ENCODE peak calls at places on chromosomes 5 and 9, in six cellular contexts. A, F, I, B, U and H are unnamed samples.

GRCh38 chr5:4020386-4020785 is 424.8 kb downstream of the IRX1 start:
- DNase-seq in A (no peak), F (no peak), B (no peak), I (no peak), U (no peak), H (no peak)

GRCh38 chr9:90774682-90775081 is 26.9 kb upstream of the SYK start:
- DNase-seq in U (no peak), I (no peak), B (no peak), F (no peak), A (no peak), H (no peak)

GRCh38 chr9:114315723-114316363 is 7.1 kb upstream of the ORM1 start:
- DNase-seq in B (no peak), A (peak), U (no peak), F (no peak), I (no peak), H (no peak)

GRCh38 chr9:130528674-130529073 is 50.7 kb upstream of the FUBP3 start:
- DNase-seq in B (no peak), I (no peak), U (no peak), A (no peak), F (no peak), H (no peak)

GRCh38 chr9:18358325-18358724 is 115.6 kb upstream of the ADAMTSL1 start:
- DNase-seq in B (no peak), U (no peak), F (no peak), I (no peak), A (no peak), H (no peak)

GRCh38 chr9:131122158-131122557 is 3.2 kb upstream of the NUP214 start:
- DNase-seq in B (no peak), I (no peak), U (no peak), A (no peak), F (no peak), H (no peak)

GRCh38 chr5:114210662-114211061 is 151.2 kb upstream of the KCNN2 start:
- DNase-seq in A (no peak), F (no peak), B (no peak), U (no peak), I (no peak), H (no peak)

GRCh38 chr9:137789295-137789895 is 88.2 kb upstream of the CACNA1B start:
- DNase-seq in F (no peak), I (no peak), U (no peak), A (no peak), B (no peak), H (no peak)

GRCh38 chr5:44048268-44048984 is 340.8 kb downstream of the FGF10 start:
- DNase-seq in I (no peak), A (peak), U (no peak), B (no peak), F (no peak), H (no peak)

GRCh38 chr5:17037751-17038150 is 101.7 kb upstream of the MYO10 start:
- DNase-seq in A (no peak), I (no peak), B (no peak), U (no peak), F (no peak), H (peak)

GRCh38 chr5:112656456-112656855 is 81.2 kb upstream of the APC start:
- DNase-seq in U (no peak), B (no peak), F (no peak), A (no peak), I (no peak), H (no peak)

GRCh38 chr5:166436857-166437256 is 1854.6 kb upstream of the WWC1 start:
- DNase-seq in I (no peak), B (no peak), A (no peak), U (no peak), F (no peak), H (peak)

GRCh38 chr5:142095651-142096330 is 12.8 kb upstream of the NDFIP1 start:
- DNase-seq in I (no peak), B (peak), A (no peak), U (no peak), F (no peak), H (no peak)

GRCh38 chr9:105690742-105691141 is 3.6 kb upstream of the TMEM38B start:
- DNase-seq in I (no peak), U (no peak), B (no peak), A (no peak), F (no peak), H (peak)

GRCh38 chr9:113993838-113994540 is 84.1 kb downstream of the AMBP start:
- DNase-seq in F (no peak), A (peak), U (peak), B (peak), I (no peak), H (no peak)

GRCh38 chr5:158039911-158040347 is 181.0 kb upstream of the CLINT1 start:
- DNase-seq in A (no peak), U (no peak), I (no peak), B (no peak), F (no peak), H (no peak)

DNA sequence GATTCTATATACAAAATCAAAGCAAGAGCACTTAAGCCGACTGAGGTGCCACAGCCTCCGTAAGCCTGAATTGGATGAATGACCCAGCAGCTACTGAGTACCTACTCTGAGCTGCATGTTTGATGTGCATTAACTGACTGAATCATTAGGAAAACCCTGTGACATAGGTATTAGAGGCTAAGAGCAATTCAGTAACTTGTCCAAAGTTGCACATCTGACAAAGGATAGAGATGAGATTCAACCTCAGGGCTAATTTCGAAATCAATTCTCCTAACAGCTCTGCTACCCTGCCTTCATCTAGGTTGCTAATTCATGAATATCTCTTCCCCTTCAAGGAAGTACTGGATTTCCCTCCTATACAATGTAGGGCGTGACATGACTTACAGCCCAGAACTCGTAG is 89.1 kb upstream of the GLIS3 start:
- DNase-seq in U (no peak), B (no peak), A (no peak), F (no peak), I (no peak), H (no peak)
- TF ChIP-seq POLR2A in U (no peak), B (no peak), A (no peak), F (no peak), I (no peak), H (no peak)

GRCh38 chr9:37508135-37508833 is 22.5 kb downstream of the POLR1E start:
- DNase-seq in B (no peak), A (no peak), U (no peak), F (no peak), I (no peak), H (no peak)
- TF ChIP-seq POLR2A in B (no peak), A (no peak), U (no peak), F (no peak), I (no peak), H (no peak)

GRCh38 chr9:99851028-99851822 is 29.5 kb downstream of the NR4A3 start:
- DNase-seq in F (no peak), B (no peak), U (no peak), A (no peak), I (no peak), H (no peak)

GRCh38 chr9:99845063-99845462 is 23.4 kb downstream of the NR4A3 start:
- DNase-seq in F (no peak), U (no peak), I (no peak), B (no peak), A (no peak), H (no peak)

GRCh38 chr9:99852617-99853016 is 30.9 kb downstream of the NR4A3 start:
- DNase-seq in A (no peak), I (no peak), F (no peak), U (no peak), B (no peak), H (no peak)

DNA sequence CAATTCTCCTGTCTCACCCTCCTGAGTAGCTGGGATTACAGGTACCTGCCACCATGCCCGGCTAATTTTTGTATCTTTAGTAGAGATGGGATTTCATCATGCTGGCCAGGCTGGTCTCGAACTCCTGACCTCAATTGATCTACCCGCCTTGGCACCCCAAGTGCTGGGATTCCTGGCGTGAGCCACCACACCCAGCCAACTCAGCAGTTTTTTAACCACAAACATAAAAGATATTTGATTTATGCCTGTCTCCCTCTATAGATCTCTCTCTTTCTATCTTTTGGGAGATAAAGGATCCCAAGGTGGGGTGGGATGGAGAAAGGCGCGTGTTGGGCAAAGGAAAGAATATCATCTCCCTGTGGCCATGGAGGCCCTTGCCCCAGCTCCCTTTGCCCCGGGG is 26.8 kb downstream of the NR4A3 start:
- DNase-seq in F (no peak), B (no peak), I (no peak), A (no peak), U (no peak), H (no peak)
- TF ChIP-seq POLR2A in F (no peak), B (no peak), I (no peak), A (no peak), U (no peak), H (no peak)

DNA sequence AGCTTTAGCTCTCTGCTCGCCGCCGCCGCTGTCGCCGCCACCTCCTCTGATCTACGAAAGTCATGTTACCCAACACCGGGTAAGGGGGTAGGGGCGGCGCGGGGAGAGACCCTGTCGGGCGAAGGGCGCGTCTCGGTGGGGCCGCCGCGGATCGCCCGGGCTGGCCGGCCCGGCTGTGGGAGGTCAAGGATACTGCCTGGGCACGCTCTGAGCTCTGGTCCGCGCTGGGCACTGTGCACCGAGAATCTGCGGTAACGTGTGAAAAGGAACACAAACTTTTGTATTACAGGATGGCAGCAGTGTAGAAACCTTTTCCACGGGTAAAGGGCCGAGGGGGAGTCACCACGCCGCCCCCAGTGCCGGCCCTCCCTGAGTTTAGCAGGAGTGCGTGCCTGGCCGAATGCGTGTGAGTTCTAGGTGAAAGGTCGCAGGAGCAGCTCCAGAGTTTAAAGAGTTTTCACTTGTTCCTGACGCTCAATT is at the start of gene HSDL2:
- DNase-seq in I (no peak), F (no peak), A (peak), B (no peak), U (peak), H (peak)
- TF ChIP-seq POLR2A in I (no peak), F (no peak), A (no peak), B (no peak), U (no peak), H (no peak)

DNA sequence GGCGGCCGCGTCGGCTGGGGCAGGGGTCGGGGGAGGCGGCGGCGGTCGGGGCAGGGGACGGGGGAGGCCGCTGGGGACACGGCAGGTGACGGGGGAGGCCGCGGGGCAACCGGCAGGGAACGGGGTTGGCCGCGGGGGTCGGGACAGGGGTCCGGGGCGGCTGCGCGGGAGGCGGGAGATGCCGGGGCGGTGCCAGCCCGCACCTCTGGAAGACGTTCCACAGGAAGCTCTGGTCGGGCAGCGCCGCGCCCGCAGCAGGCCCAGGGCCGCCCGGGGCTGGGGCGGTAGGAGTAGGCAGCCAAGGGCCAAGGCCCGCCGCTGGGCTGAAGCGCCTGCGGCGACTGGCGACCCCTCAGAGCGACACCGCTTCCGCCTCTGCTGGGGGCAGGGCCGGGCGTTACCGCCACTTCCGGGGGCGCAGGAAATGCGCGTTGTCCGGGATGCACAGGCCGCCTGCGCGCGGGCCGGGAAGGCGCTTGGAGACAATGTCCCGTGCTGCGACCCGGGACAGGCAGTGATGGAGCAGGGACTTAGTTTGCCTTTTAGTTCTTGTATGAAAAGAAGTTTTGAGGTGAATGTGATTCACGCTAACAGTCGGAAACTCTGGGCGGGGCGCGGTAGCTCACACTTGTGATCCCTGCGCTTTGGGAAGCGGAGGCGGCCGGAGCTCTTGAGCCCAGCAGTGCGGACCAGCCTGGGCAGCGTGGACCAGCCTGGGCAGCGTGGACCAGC is 110.0 kb upstream of the LPCAT1 start:
- DNase-seq in A (peak), U (peak), B (peak), F (peak), I (peak), H (no peak)
- TF ChIP-seq POLR2A in A (peak), U (no peak), B (peak), F (peak), I (peak), H (peak)